ENCODE peak calls at places on chromosomes 7 and 10, in five cellular contexts. K is adrenal gland, V is body of pancreas, M is A549, S is stomach. O is an unnamed sample.

GRCh38 chr7:39882148-39882784 is 67.8 kb upstream of the CDK13 start:
- DNase-seq in K (no peak), V (no peak), M (no peak), S (no peak), O (no peak)

GRCh38 chr10:11823122-11823988 is at the start of gene PROSER2:
- DNase-seq in K (no peak), V (peak; percentile 76), M (peak; percentile 77), S (peak; percentile 72), O (peak; percentile 77)

GRCh38 chr7:6248581-6248980 is 23.8 kb downstream of the CYTH3 start:
- DNase-seq in K (no peak), V (no peak), M (no peak), S (no peak), O (no peak)

GRCh38 chr10:88965016-88965415 is 12.4 kb upstream of the ACTA2 start:
- DNase-seq in K (no peak), V (no peak), M (no peak), S (no peak), O (no peak)

GRCh38 chr7:12716134-12716667 is 28.8 kb downstream of the ARL4A start:
- DNase-seq in K (no peak), V (no peak), M (peak; percentile 24), S (no peak), O (no peak)

GRCh38 chr10:63637833-63638443 is 116.7 kb downstream of the REEP3 start:
- DNase-seq in K (no peak), V (peak; percentile 52), M (peak; percentile 65), S (no peak), O (no peak)

GRCh38 chr7:139602143-139602722 is 78.7 kb downstream of the CLEC2L start:
- DNase-seq in K (peak; percentile 39), V (no peak), M (peak; percentile 56), S (no peak), O (no peak)

GRCh38 chr10:88216976-88217375 is 353.6 kb downstream of the PTEN start:
- DNase-seq in K (no peak), V (no peak), M (no peak), S (no peak), O (no peak)

GRCh38 chr10:13739178-13739577 is 152.4 kb downstream of the PRPF18 start:
- DNase-seq in K (peak; percentile 7), V (no peak), M (no peak), S (no peak), O (no peak)

GRCh38 chr10:132105302-132105995 is 39.7 kb downstream of the JAKMIP3 start:
- DNase-seq in K (no peak), V (peak; percentile 3), M (no peak), S (peak; percentile 20), O (no peak)

GRCh38 chr10:86971146-86971991 is 3.1 kb downstream of the ADIRF start:
- DNase-seq in K (peak; percentile 96), V (peak; percentile 94), M (peak; percentile 85), S (peak; percentile 91), O (peak; percentile 93)
- TF ChIP-seq POLR2A in K (peak; percentile 93), V (peak; percentile 97), M (no peak), S (peak; percentile 69), O (peak; percentile 97)

DNA sequence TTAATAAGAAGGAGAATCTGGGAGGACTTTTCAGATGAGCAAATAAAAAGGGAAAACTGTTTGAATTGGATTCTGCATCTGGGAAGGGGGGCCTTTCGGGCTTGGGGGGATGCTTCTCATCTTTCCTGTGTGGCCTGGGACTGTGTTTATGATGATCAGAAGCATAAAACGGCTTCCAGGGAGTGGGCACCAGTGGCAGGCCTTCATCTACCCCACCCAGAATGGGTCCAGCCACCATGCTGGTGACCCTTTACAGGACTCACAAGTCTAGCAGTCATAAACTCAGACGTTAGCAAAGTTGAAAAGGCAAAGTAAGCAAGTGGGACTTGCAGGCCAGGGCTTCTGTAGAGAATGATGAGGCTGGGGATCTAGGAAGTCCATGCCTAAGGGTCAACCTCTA is 198.3 kb upstream of the ZMIZ1 start:
- DNase-seq in K (no peak), V (no peak), M (no peak), S (no peak), O (no peak)
- H3K4me3 ChIP-seq in K (no peak overlapping the region), V (no peak overlapping the region), M (no peak overlapping the region), S (no peak overlapping the region), O (no peak overlapping the region)

DNA sequence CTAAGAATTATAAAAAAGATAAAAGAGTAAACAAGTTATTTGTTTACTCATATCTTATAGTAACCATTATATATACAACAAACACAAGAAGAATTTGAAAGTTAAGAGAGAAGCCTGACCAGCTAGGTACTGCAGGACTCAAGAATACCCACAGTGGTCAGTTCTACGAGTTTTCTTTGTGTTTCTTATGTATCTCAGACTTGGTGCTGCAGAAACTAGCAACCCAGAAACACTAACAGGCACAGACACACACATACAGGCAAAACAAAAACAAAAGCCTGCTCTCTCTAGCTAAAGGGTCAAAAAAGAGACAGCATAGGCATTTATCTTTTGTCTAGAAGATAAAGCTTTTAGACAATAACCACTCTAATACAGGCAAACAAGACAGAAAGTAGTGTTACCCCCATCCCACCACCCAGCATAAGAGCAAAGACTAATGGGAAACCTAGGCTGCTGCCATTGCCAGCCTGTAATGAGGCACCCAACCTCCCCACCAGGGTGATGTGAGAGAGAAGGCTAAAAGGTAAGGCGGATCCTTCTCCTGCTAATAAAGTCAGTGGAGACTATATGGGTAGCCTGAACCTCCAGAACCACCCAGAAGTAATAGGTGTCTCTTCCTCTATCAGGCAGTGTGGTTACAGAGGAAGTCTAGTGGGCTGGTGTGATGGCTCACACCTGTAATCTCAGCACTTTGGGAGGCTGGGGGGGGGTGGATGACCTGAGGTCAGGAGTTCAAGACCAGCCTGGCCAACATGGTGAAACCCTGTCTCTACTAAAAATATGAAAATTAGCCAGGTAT is 113.9 kb downstream of the DNAJC1 start:
- DNase-seq in K (no peak), V (no peak), M (no peak), S (no peak), O (no peak)
- H3K9me3 ChIP-seq in K (no peaks in the 10 kb centered on the region), V (no peaks in the 10 kb centered on the region), M (peaks cover 12% of the 10 kb centered on the region), S (peaks cover 24% of the 10 kb centered on the region), O (no peaks in the 10 kb centered on the region)

DNA sequence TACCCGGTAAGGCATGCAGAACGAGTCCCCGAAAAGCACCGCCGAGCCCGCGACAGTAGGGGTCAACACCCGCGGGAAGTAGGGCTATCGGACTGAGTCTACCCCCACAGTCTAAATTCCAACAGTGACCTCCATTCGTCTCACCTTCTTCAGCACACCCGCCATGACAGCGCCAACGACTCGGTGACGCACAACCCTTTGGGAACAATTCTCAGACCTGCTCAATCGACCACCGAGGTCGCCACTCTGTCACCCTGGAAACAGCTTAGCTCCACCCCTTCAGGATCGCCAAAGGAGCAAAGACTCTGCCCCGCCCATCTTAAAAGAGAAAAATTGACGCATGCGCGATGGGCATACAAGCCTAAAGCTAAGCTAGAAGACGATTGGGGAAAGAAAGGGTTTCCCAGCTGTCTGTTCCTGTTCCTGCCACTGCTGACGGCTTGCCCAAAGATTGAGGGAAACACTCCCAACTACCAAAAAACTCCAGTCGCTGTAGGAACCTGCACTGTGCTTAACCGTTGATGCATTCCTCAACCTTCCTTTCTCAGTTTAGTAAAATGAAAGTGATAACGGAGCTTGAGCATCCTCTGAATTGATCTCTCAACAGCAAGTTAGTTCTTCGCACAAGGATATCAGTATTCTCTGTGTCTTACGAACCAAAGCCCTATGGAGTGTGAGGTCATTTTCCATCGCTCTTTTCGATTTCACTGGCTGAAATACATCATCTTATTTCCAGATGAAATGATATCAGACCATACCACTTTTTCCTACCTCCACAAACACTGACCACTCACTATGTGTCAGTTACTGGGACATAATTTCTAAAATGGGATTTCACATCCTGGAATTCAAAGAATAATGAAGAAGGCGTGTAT is at the start of gene NDUFA5:
- DNase-seq in K (peak; percentile 100), V (peak; percentile 99), M (peak; percentile 98), S (peak; percentile 97), O (peak; percentile 98)
- TF ChIP-seq POLR2A in K (peak; percentile 88), V (peak; percentile 32), M (peak; percentile 54), S (peak; percentile 51), O (peak; percentile 65)

GRCh38 chr7:17042211-17042610 is 160.4 kb upstream of the AGR3 start:
- DNase-seq in K (no peak), V (no peak), M (no peak), S (no peak), O (no peak)

GRCh38 chr7:17044396-17044795 is 162.6 kb upstream of the AGR3 start:
- DNase-seq in K (no peak), V (no peak), M (no peak), S (no peak), O (no peak)

GRCh38 chr7:17041324-17041723 is 159.5 kb upstream of the AGR3 start:
- DNase-seq in K (no peak), V (no peak), M (peak; percentile 54), S (no peak), O (no peak)

GRCh38 chr7:17044868-17045267 is 163.1 kb upstream of the AGR3 start:
- DNase-seq in K (no peak), V (no peak), M (no peak), S (no peak), O (no peak)

DNA sequence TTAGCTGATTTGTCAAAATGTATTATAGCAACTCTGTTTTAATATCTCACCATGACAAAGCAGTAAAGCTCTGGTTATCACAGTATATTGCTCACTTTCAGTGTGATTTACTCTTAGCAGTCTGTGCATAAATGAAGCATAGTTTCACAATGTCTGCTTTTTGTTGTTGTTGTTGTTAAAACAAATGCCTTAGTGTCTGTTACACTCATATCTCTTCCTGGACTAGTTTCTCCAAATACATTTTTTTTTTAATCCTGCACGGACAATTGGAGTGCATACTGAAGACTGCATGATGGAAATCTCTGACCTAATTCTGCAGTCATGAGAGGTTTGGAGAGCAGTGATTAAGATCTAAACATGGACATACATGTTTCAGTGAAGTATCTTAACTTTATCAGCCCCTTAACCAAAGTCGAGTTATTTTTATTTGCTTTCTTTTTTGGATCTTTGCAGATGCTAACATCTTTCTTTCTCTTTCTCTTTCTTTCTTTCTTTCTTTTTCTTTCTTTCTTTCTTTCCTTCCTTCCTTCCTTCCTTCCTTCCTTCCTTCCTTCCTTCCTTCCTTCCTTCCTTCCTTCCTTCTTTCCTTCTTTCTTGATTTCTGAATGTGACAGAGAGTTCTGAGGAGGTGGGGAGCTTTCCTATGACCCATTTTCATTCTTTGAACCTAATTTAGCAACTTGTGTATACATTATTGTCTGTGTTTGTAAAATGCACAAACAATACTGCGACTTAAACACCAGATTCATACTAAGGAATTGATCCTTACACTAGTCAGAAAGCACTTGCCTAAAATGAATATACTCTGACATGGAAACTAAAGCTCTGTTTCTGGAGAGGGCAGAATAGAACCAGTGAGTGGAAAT is 161.5 kb upstream of the AGR3 start:
- DNase-seq in K (no peak), V (no peak), M (peak; percentile 58), S (no peak), O (no peak)
- H3K4me3 ChIP-seq in K (no peak overlapping the region), V (no peak overlapping the region), M (no peak overlapping the region), S (no peak overlapping the region), O (no peak overlapping the region)

GRCh38 chr7:159229683-159230475 is 85.2 kb upstream of the VIPR2 start:
- DNase-seq in K (no peak), V (no peak), M (no peak), S (no peak), O (no peak)

GRCh38 chr7:159227433-159227832 is 82.8 kb upstream of the VIPR2 start:
- DNase-seq in K (peak; percentile 77), V (no peak), M (no peak), S (no peak), O (no peak)

GRCh38 chr7:159226303-159226702 is 81.6 kb upstream of the VIPR2 start:
- DNase-seq in K (no peak), V (no peak), M (no peak), S (no peak), O (no peak)

DNA sequence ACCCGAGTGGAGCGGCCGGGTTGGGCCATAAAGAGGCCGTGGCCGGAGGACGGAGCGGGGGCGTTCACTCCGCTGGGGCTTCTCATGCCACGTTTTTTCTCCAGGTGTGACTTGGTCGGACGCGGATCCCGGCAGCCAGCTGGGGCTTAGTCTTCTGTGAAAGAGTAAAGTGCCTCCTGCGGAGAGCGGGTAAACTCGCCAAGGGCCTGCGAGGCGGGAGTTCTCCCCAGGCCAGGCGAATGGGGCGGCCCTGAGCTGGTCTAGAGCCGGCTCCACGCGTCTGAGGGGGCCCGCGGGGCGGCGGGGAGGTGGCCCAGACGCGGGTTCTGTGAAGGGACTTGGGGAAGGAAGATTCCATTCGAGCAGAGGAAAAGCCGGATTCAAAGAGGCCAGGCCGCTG is 86.3 kb upstream of the VIPR2 start:
- DNase-seq in K (no peak), V (no peak), M (no peak), S (no peak), O (no peak)
- H3K9me3 ChIP-seq in K (no peaks in the 10 kb centered on the region), V (no peaks in the 10 kb centered on the region), M (no peaks in the 10 kb centered on the region), S (no peaks in the 10 kb centered on the region), O (no peaks in the 10 kb centered on the region)